ENCODE peak calls at places on chromosomes 6 and 20, in ten cellular contexts. G, M, Z, S, K, E, N, B, Y and L are unnamed samples.
A peak's percentile ranks its signal among the peaks of the same experiment; 100 is the strongest.

GRCh38 chr20:62299666-62300236 is 3.0 kb upstream of the ADRM1 start:
- DNase-seq in N (no peak), B (no peak), E (no peak), Z (no peak), Y (no peak), K (no peak), G (no peak), M (no peak), S (no peak), L (no peak)

GRCh38 chr6:167553716-167554115 is 228.8 kb downstream of the TTLL2 start:
- DNase-seq in S (no peak), N (no peak), K (peak; percentile 55), E (no peak), M (no peak), G (no peak), Z (no peak), Y (no peak), B (no peak), L (no peak)

GRCh38 chr6:26351544-26351953 is 13.4 kb upstream of the BTN3A2 start:
- DNase-seq in N (peak; percentile 100), E (peak; percentile 75), M (no peak), G (no peak), S (peak; percentile 99), B (peak; percentile 77), Z (peak; percentile 83), K (no peak), Y (peak; percentile 80), L (no peak)

GRCh38 chr20:62707281-62707941 is 1.2 kb upstream of the NTSR1 start:
- DNase-seq in M (no peak), N (no peak), E (peak; percentile 72), Y (no peak), G (no peak), S (no peak), K (no peak), Z (no peak), B (no peak), L (no peak)

GRCh38 chr20:25532971-25533391 is 52.4 kb downstream of the NINL start:
- DNase-seq in S (no peak), G (no peak), B (no peak), Z (no peak), N (no peak), E (no peak), K (no peak), M (no peak), Y (peak; percentile 72), L (no peak)

GRCh38 chr6:157879034-157879872 is 56.2 kb downstream of the SNX9 start:
- DNase-seq in Z (no peak), M (no peak), S (no peak), N (no peak), K (no peak), B (no peak), Y (no peak), G (no peak), E (no peak), L (no peak)

GRCh38 chr6:92681401-92681800 is 738.0 kb downstream of the EPHA7 start:
- DNase-seq in G (no peak), Y (no peak), S (no peak), K (no peak), E (no peak), M (no peak), B (no peak), Z (no peak), N (no peak), L (no peak)

GRCh38 chr6:1068905-1069304 is 243.0 kb upstream of the FOXQ1 start:
- DNase-seq in M (no peak), S (no peak), K (no peak), G (no peak), Y (no peak), B (no peak), E (no peak), N (no peak), Z (no peak), L (no peak)